ENCODE peak calls at places on chromosomes 7 and 10, in ten cellular contexts. M is B cell; I is activated CD8-positive, alpha-beta memory T cell treated with anti-CD3 and anti-CD28 coated beads for 24 hours; P is T-helper 9 cell; Y is cardiac muscle cell; C is iPS DF 19.7; O is ELR; T is naive thymus-derived CD8-positive, alpha-beta T cell; J is GM04504; B is A172. Q is an unnamed sample.

GRCh38 chr7:131692131-131692960 is 135.9 kb upstream of the PODXL start:
- DNase-seq in J (peak), P (no peak), I (peak), B (peak), O (peak), T (peak), C (peak), M (no peak), Y (peak), Q (peak)

GRCh38 chr7:18306696-18307095 is 188.9 kb upstream of the HDAC9 start:
- DNase-seq in I (no peak), O (no peak), B (no peak), M (no peak), Y (no peak), C (no peak), P (no peak), T (no peak), J (no peak), Q (no peak)

GRCh38 chr7:73435471-73436009 is 2.0 kb downstream of the FZD9 start:
- DNase-seq in J (no peak), I (no peak), M (no peak), B (no peak), T (no peak), Y (no peak), O (no peak), P (no peak), C (no peak), Q (no peak)

GRCh38 chr10:117543245-117543998 is 876 bp downstream of the EMX2 start:
- DNase-seq in C (no peak), I (no peak), Y (no peak), P (no peak), O (no peak), J (no peak), T (no peak), B (no peak), M (no peak), Q (no peak)

GRCh38 chr7:22653981-22654380 is 73.0 kb upstream of the IL6 start:
- DNase-seq in P (no peak), Y (no peak), C (no peak), I (no peak), O (no peak), T (no peak), J (no peak), B (no peak), M (no peak), Q (no peak)

GRCh38 chr10:34759161-34759836 is 55.8 kb downstream of the PARD3 start:
- DNase-seq in T (no peak), J (no peak), B (no peak), Y (no peak), O (peak), M (no peak), I (no peak), P (no peak), C (no peak), Q (no peak)

GRCh38 chr7:50591480-50592438 is 26.6 kb upstream of the DDC start:
- DNase-seq in T (no peak), M (no peak), P (no peak), J (no peak), Y (no peak), O (no peak), I (no peak), B (no peak), C (no peak), Q (no peak)

GRCh38 chr7:95917622-95918021 is 145.3 kb downstream of the DYNC1I1 start:
- DNase-seq in B (no peak), C (no peak), T (no peak), M (no peak), Y (no peak), J (no peak), O (no peak), P (no peak), I (no peak), Q (no peak)

GRCh38 chr10:129704786-129705525 is 237.9 kb downstream of the MGMT start:
- DNase-seq in Y (no peak), C (no peak), J (peak), M (no peak), T (no peak), P (no peak), I (no peak), O (no peak), B (no peak), Q (no peak)

GRCh38 chr10:117788911-117789310 is 246.4 kb downstream of the EMX2 start:
- DNase-seq in M (no peak), C (no peak), O (no peak), B (no peak), P (no peak), Y (no peak), I (no peak), T (no peak), J (no peak), Q (no peak)

GRCh38 chr10:48493083-48493871 is 111.6 kb downstream of the ARHGAP22 start:
- DNase-seq in C (no peak), P (no peak), I (peak), Y (no peak), B (no peak), J (no peak), T (no peak), M (no peak), O (no peak), Q (peak)

GRCh38 chr7:37916673-37917660 is at the start of gene SFRP4:
- DNase-seq in I (no peak), J (peak), M (no peak), B (peak), C (no peak), P (no peak), T (no peak), O (peak), Y (peak), Q (peak)

GRCh38 chr7:81638216-81638615 is 131.6 kb downstream of the HGF start:
- DNase-seq in M (no peak), Y (no peak), J (peak), P (no peak), O (peak), I (no peak), C (no peak), T (no peak), B (no peak), Q (no peak)

GRCh38 chr7:48053823-48054222 is 18.5 kb downstream of the C7orf57 start:
- DNase-seq in C (no peak), Y (no peak), M (no peak), B (no peak), T (no peak), P (no peak), O (no peak), J (no peak), I (no peak), Q (no peak)

GRCh38 chr7:1855396-1856160 is 185.5 kb downstream of the ELFN1 start:
- DNase-seq in B (no peak), I (no peak), T (no peak), O (no peak), C (no peak), Y (no peak), M (peak), J (no peak), P (no peak), Q (no peak)

GRCh38 chr10:101762736-101763135 is 13.2 kb downstream of the FGF8 start:
- DNase-seq in T (no peak), Y (no peak), I (no peak), C (no peak), P (no peak), B (no peak), J (no peak), M (no peak), O (no peak), Q (no peak)

GRCh38 chr7:18352339-18353255 is 143.0 kb upstream of the HDAC9 start:
- DNase-seq in Y (peak), M (no peak), B (peak), T (no peak), P (no peak), O (peak), C (no peak), I (no peak), J (peak), Q (peak)

GRCh38 chr10:76405932-76406331 is 974.5 kb downstream of the LRMDA start:
- DNase-seq in J (no peak), T (no peak), B (no peak), O (no peak), P (no peak), Y (no peak), M (no peak), I (no peak), C (no peak), Q (no peak)

GRCh38 chr10:28180654-28181053 is 122.2 kb downstream of the MPP7 start:
- DNase-seq in M (no peak), I (no peak), O (peak), B (peak), J (no peak), C (no peak), Y (no peak), P (no peak), T (no peak), Q (no peak)

GRCh38 chr10:132646443-132647097 is 109.0 kb downstream of the INPP5A start:
- DNase-seq in J (no peak), O (no peak), B (no peak), T (no peak), I (no peak), Y (no peak), P (no peak), C (no peak), M (no peak), Q (peak)

GRCh38 chr10:106134326-106135000 is 1030.0 kb downstream of the SORCS1 start:
- DNase-seq in O (no peak), C (no peak), M (no peak), P (no peak), J (no peak), T (no peak), Y (no peak), I (no peak), B (no peak), Q (no peak)

GRCh38 chr7:73681031-73681430 is 2.2 kb downstream of the DNAJC30 start:
- DNase-seq in T (no peak), P (no peak), J (no peak), M (no peak), C (no peak), Y (no peak), O (peak), I (no peak), B (peak), Q (no peak)

GRCh38 chr7:130893441-130893894 is 159.5 kb upstream of the KLF14 start:
- DNase-seq in B (peak), O (peak), T (no peak), Y (no peak), I (peak), C (no peak), J (no peak), P (no peak), M (no peak), Q (no peak)

GRCh38 chr10:125411724-125412123 is 251.4 kb upstream of the CTBP2 start:
- DNase-seq in T (no peak), M (no peak), J (peak), I (no peak), Y (no peak), B (peak), O (peak), P (no peak), C (no peak), Q (no peak)

GRCh38 chr7:33334349-33334748 is 205.0 kb downstream of the BBS9 start:
- DNase-seq in J (no peak), O (peak), C (peak), I (no peak), B (peak), P (no peak), M (no peak), T (no peak), Y (peak), Q (no peak)

GRCh38 chr10:29160110-29160669 is 128.7 kb upstream of the LYZL1 start:
- DNase-seq in J (peak), T (no peak), Y (no peak), O (peak), P (no peak), M (no peak), C (peak), B (peak), I (no peak), Q (no peak)

GRCh38 chr7:880450-880849 is 4.1 kb downstream of the GET4 start:
- DNase-seq in B (no peak), C (no peak), M (no peak), J (no peak), I (no peak), T (no peak), O (no peak), Y (no peak), P (no peak), Q (no peak)

GRCh38 chr10:47418966-47419365 is 34.9 kb upstream of the ZNF488 start:
- DNase-seq in I (no peak), T (no peak), P (no peak), M (no peak), Y (no peak), B (no peak), O (no peak), J (no peak), C (no peak), Q (peak)

GRCh38 chr10:12130237-12130872 is 878 bp downstream of the SEC61A2 start:
- DNase-seq in Y (peak), B (peak), O (peak), I (peak), C (peak), T (peak), J (peak), M (peak), P (peak), Q (peak)

GRCh38 chr7:8418627-8419245 is 14.7 kb upstream of the NXPH1 start:
- DNase-seq in O (peak), P (peak), T (no peak), I (no peak), J (peak), C (no peak), B (peak), M (peak), Y (peak), Q (peak)

GRCh38 chr10:113199459-113199858 is 249.4 kb downstream of the TCF7L2 start:
- DNase-seq in M (no peak), T (no peak), P (no peak), I (no peak), Y (no peak), B (peak), O (peak), C (no peak), J (no peak), Q (no peak)

GRCh38 chr10:88190123-88190522 is 326.7 kb downstream of the PTEN start:
- DNase-seq in P (no peak), B (no peak), I (no peak), J (no peak), C (no peak), M (no peak), T (no peak), O (no peak), Y (no peak), Q (no peak)

GRCh38 chr7:80057503-80057902 is 77.1 kb upstream of the GNAI1 start:
- DNase-seq in O (no peak), T (no peak), Y (no peak), M (no peak), I (no peak), C (no peak), J (no peak), P (no peak), B (no peak), Q (no peak)

GRCh38 chr7:141960687-141961422 is 12.7 kb downstream of the TAS2R38 start:
- DNase-seq in O (no peak), P (no peak), I (no peak), B (no peak), M (no peak), J (no peak), C (no peak), T (no peak), Y (no peak), Q (no peak)

GRCh38 chr10:84907461-84908010 is 579.1 kb downstream of the CCSER2 start:
- DNase-seq in O (no peak), P (no peak), M (no peak), Y (peak), T (no peak), C (no peak), J (no peak), I (no peak), B (no peak), Q (no peak)

GRCh38 chr7:20217193-20217948 is at the start of gene MACC1:
- DNase-seq in Y (peak), P (no peak), J (no peak), M (peak), B (no peak), T (no peak), O (no peak), I (no peak), C (peak), Q (peak)

GRCh38 chr7:1537631-1538412 is 7.3 kb downstream of the MAFK start:
- DNase-seq in C (no peak), P (no peak), J (peak), B (peak), Y (peak), T (no peak), O (peak), M (no peak), I (peak), Q (peak)

GRCh38 chr10:94567714-94568520 is 22.3 kb downstream of the HELLS start:
- DNase-seq in I (no peak), T (no peak), Y (no peak), P (no peak), C (no peak), J (no peak), M (no peak), B (peak), O (peak), Q (no peak)

GRCh38 chr10:46550795-46551700 is 5.4 kb downstream of the GPRIN2 start:
- DNase-seq in J (no peak), C (no peak), Y (no peak), O (no peak), I (no peak), P (no peak), T (peak), M (peak), B (no peak), Q (no peak)